ENCODE peak calls at places on chromosomes 3 and 15, in six cellular contexts. One of them, this sample, is unnamed.

GRCh38 chr3:71784914-71785593 is at the start of gene PROK2:
- DNase-seq in body of pancreas: no peak
- DNase-seq in psoas muscle: peak
- DNase-seq in transverse colon: no peak
- DNase-seq in BE2C: peak
- DNase-seq in IMR-90: no peak
- DNase-seq in this sample: no peak

GRCh38 chr3:50605901-50606326 is 5.7 kb downstream of the CISH start:
- DNase-seq in body of pancreas: no peak
- DNase-seq in psoas muscle: peak
- DNase-seq in transverse colon: no peak
- DNase-seq in BE2C: no peak
- DNase-seq in IMR-90: no peak
- DNase-seq in this sample: no peak

GRCh38 chr3:12990781-12991480 is 82.3 kb downstream of the IQSEC1 start:
- DNase-seq in body of pancreas: no peak
- DNase-seq in psoas muscle: peak
- DNase-seq in transverse colon: peak
- DNase-seq in BE2C: no peak
- DNase-seq in IMR-90: peak
- DNase-seq in this sample: no peak

GRCh38 chr15:91278956-91279355 is 178.9 kb downstream of the SV2B start:
- DNase-seq in body of pancreas: no peak
- DNase-seq in psoas muscle: no peak
- DNase-seq in transverse colon: no peak
- DNase-seq in BE2C: no peak
- DNase-seq in IMR-90: no peak
- DNase-seq in this sample: no peak

GRCh38 chr15:47473857-47474256 is 243.4 kb upstream of the SEMA6D start:
- DNase-seq in body of pancreas: peak
- DNase-seq in psoas muscle: peak
- DNase-seq in transverse colon: peak
- DNase-seq in BE2C: no peak
- DNase-seq in IMR-90: no peak
- DNase-seq in this sample: no peak

GRCh38 chr3:73448041-73448440 is 176.7 kb downstream of the PDZRN3 start:
- DNase-seq in body of pancreas: no peak
- DNase-seq in psoas muscle: no peak
- DNase-seq in transverse colon: no peak
- DNase-seq in BE2C: no peak
- DNase-seq in IMR-90: peak
- DNase-seq in this sample: no peak

GRCh38 chr3:185823280-185824044 is 1.4 kb downstream of the IGF2BP2 start:
- DNase-seq in body of pancreas: peak
- DNase-seq in psoas muscle: peak
- DNase-seq in transverse colon: peak
- DNase-seq in BE2C: peak
- DNase-seq in IMR-90: peak
- DNase-seq in this sample: peak

GRCh38 chr3:172201990-172202318 is 162.6 kb downstream of the FNDC3B start:
- DNase-seq in body of pancreas: no peak
- DNase-seq in psoas muscle: no peak
- DNase-seq in transverse colon: no peak
- DNase-seq in BE2C: no peak
- DNase-seq in IMR-90: peak
- DNase-seq in this sample: no peak

GRCh38 chr15:50940506-50940905 is 32.0 kb downstream of the AP4E1 start:
- DNase-seq in body of pancreas: no peak
- DNase-seq in psoas muscle: no peak
- DNase-seq in transverse colon: no peak
- DNase-seq in BE2C: no peak
- DNase-seq in IMR-90: peak
- DNase-seq in this sample: no peak

GRCh38 chr15:57301307-57301706 is 75.0 kb upstream of the CGNL1 start:
- DNase-seq in body of pancreas: no peak
- DNase-seq in psoas muscle: no peak
- DNase-seq in transverse colon: no peak
- DNase-seq in BE2C: no peak
- DNase-seq in IMR-90: no peak
- DNase-seq in this sample: no peak
- H3K4me3 ChIP-seq in body of pancreas: no peak
- H3K4me3 ChIP-seq in psoas muscle: no peak
- H3K4me3 ChIP-seq in transverse colon: no peak
- H3K4me3 ChIP-seq in BE2C: no peak
- H3K4me3 ChIP-seq in IMR-90: no peak
- H3K4me3 ChIP-seq in this sample: no peak

DNA sequence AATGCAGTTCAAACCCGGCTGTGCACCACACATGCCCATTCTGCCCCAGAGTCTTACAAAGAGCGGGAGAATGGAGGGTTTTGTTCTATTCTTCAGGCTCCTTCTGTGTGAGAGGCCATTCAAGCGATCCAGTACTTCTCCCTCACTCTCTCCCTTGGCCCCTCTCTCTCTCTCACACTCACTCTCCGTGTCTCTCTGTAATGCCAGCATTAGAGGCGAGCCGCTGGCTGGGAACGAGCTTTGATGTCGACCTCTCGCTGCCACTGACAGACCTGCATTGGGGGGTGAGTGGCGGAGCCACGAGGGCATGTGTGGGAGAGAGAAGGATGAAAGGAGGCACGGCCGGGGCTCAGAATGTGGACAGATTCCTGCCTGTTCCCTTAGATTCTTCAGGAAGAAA is 231.7 kb upstream of the ARRDC4 start:
- DNase-seq in body of pancreas: no peak
- DNase-seq in psoas muscle: no peak
- DNase-seq in transverse colon: peak
- DNase-seq in BE2C: no peak
- DNase-seq in IMR-90: no peak
- DNase-seq in this sample: no peak
- H3K4me3 ChIP-seq in body of pancreas: no peak
- H3K4me3 ChIP-seq in psoas muscle: peak
- H3K4me3 ChIP-seq in transverse colon: no peak
- H3K4me3 ChIP-seq in BE2C: no peak
- H3K4me3 ChIP-seq in IMR-90: no peak
- H3K4me3 ChIP-seq in this sample: no peak

GRCh38 chr3:112116777-112117186 is 16.3 kb downstream of the GCSAM start:
- DNase-seq in body of pancreas: no peak
- DNase-seq in psoas muscle: no peak
- DNase-seq in transverse colon: no peak
- DNase-seq in BE2C: no peak
- DNase-seq in IMR-90: no peak
- DNase-seq in this sample: no peak
- H3K4me3 ChIP-seq in body of pancreas: no peak
- H3K4me3 ChIP-seq in psoas muscle: peak
- H3K4me3 ChIP-seq in transverse colon: no peak
- H3K4me3 ChIP-seq in BE2C: no peak
- H3K4me3 ChIP-seq in IMR-90: no peak
- H3K4me3 ChIP-seq in this sample: no peak

GRCh38 chr15:97836003-97836402 is 124.5 kb upstream of the ARRDC4 start:
- DNase-seq in body of pancreas: no peak
- DNase-seq in psoas muscle: no peak
- DNase-seq in transverse colon: no peak
- DNase-seq in BE2C: no peak
- DNase-seq in IMR-90: no peak
- DNase-seq in this sample: no peak
- H3K4me3 ChIP-seq in body of pancreas: no peak
- H3K4me3 ChIP-seq in psoas muscle: no peak
- H3K4me3 ChIP-seq in transverse colon: no peak
- H3K4me3 ChIP-seq in BE2C: no peak
- H3K4me3 ChIP-seq in IMR-90: no peak
- H3K4me3 ChIP-seq in this sample: no peak

GRCh38 chr15:83446417-83446816 is 724 bp upstream of the SH3GL3 start:
- DNase-seq in body of pancreas: no peak
- DNase-seq in psoas muscle: no peak
- DNase-seq in transverse colon: no peak
- DNase-seq in BE2C: no peak
- DNase-seq in IMR-90: no peak
- DNase-seq in this sample: no peak
- H3K4me3 ChIP-seq in body of pancreas: no peak
- H3K4me3 ChIP-seq in psoas muscle: no peak
- H3K4me3 ChIP-seq in transverse colon: no peak
- H3K4me3 ChIP-seq in BE2C: no peak
- H3K4me3 ChIP-seq in IMR-90: no peak
- H3K4me3 ChIP-seq in this sample: no peak

DNA sequence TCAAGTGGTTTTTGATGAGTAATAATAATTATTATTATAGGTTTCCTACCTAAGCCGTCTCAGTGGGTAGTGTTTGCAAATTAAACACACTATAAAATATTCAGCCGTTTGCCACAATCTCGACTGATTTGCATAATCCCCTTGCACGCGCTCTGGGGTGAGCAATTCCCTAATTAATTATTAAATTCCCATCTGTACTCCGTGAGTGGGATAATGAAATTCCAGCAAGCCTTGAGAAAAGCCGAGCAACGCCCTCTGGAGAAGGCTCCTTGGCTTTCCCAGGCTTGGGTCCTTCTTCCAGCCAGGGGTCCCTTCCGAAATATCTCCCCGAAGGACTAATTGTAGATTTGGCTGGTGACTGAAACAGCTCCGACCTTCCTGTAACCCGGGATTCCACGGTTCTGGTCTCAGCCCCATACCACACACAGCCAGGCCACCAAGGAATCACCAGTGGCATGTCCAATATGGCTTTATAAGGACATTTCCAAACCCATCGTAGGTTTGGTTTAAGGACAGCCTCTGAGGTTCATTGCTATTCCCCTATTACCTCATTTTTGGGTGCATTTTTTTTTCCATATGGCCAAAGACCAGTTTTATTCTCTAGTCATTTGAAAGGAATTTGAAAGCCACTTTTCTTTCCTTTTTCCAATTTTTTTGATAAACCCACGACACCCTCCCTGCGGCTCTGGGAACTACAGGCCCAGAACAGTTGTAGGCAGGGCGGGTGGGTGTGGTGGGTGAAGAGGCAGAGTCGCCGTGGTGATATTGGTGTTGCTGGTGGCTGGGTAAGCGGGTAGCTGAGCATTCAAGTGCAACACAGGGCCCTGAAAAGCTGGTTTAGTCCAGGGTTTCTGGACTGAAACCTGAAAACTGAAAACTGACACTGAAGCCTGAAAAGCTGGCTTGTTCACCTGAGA is 33.2 kb upstream of the RGMA start:
- DNase-seq in body of pancreas: no peak
- DNase-seq in psoas muscle: peak
- DNase-seq in transverse colon: no peak
- DNase-seq in BE2C: no peak
- DNase-seq in IMR-90: no peak
- DNase-seq in this sample: no peak
- H3K4me3 ChIP-seq in body of pancreas: no peak
- H3K4me3 ChIP-seq in psoas muscle: no peak
- H3K4me3 ChIP-seq in transverse colon: no peak
- H3K4me3 ChIP-seq in BE2C: no peak
- H3K4me3 ChIP-seq in IMR-90: no peak
- H3K4me3 ChIP-seq in this sample: no peak